ENCODE peak calls at places on chromosomes 11 and 22, in six cellular contexts. One of them, this sample, is unnamed.
A peak's percentile ranks its signal among the peaks of the same experiment; 100 is the strongest.

GRCh38 chr11:118911113-118911879 is 14.4 kb downstream of the BCL9L start:
- DNase-seq in T-helper 17 cell: no peak
- DNase-seq in pancreas: no peak
- DNase-seq in hepatocyte: peak; percentile 88
- DNase-seq in MG63: peak; percentile 74
- DNase-seq in PC-9: peak; percentile 75
- DNase-seq in this sample: no peak

GRCh38 chr11:68843703-68844312 is 2.1 kb upstream of the CPT1A start:
- DNase-seq in T-helper 17 cell: peak; percentile 61
- DNase-seq in pancreas: peak; percentile 95
- DNase-seq in hepatocyte: peak; percentile 84
- DNase-seq in MG63: no peak
- DNase-seq in PC-9: peak; percentile 73
- DNase-seq in this sample: peak; percentile 71

GRCh38 chr11:63939351-63939920 is 634 bp downstream of the NAA40 start:
- DNase-seq in T-helper 17 cell: no peak
- DNase-seq in pancreas: no peak
- DNase-seq in hepatocyte: peak; percentile 49
- DNase-seq in MG63: no peak
- DNase-seq in PC-9: no peak
- DNase-seq in this sample: no peak

GRCh38 chr22:23233746-23234408 is 53.6 kb downstream of the BCR start:
- DNase-seq in T-helper 17 cell: no peak
- DNase-seq in pancreas: no peak
- DNase-seq in hepatocyte: peak; percentile 52
- DNase-seq in MG63: peak; percentile 71
- DNase-seq in PC-9: no peak
- DNase-seq in this sample: no peak

GRCh38 chr11:7160814-7161489 is 72.2 kb downstream of the RBMXL2 start:
- DNase-seq in T-helper 17 cell: no peak
- DNase-seq in pancreas: no peak
- DNase-seq in hepatocyte: no peak
- DNase-seq in MG63: peak; percentile 17
- DNase-seq in PC-9: no peak
- DNase-seq in this sample: no peak

GRCh38 chr22:24466831-24467249 is 28.3 kb upstream of the UPB1 start:
- DNase-seq in T-helper 17 cell: no peak
- DNase-seq in pancreas: no peak
- DNase-seq in hepatocyte: no peak
- DNase-seq in MG63: peak; percentile 41
- DNase-seq in PC-9: peak; percentile 63
- DNase-seq in this sample: no peak

GRCh38 chr11:727281-727701 is 20.0 kb upstream of the TALDO1 start:
- DNase-seq in T-helper 17 cell: no peak
- DNase-seq in pancreas: peak; percentile 20
- DNase-seq in hepatocyte: no peak
- DNase-seq in MG63: no peak
- DNase-seq in PC-9: no peak
- DNase-seq in this sample: no peak

GRCh38 chr11:134625151-134625550 is 213.1 kb upstream of the B3GAT1 start:
- DNase-seq in T-helper 17 cell: no peak
- DNase-seq in pancreas: no peak
- DNase-seq in hepatocyte: no peak
- DNase-seq in MG63: no peak
- DNase-seq in PC-9: no peak
- DNase-seq in this sample: no peak

GRCh38 chr11:96524475-96524874 is 134.7 kb downstream of the JRKL start:
- DNase-seq in T-helper 17 cell: no peak
- DNase-seq in pancreas: no peak
- DNase-seq in hepatocyte: no peak
- DNase-seq in MG63: no peak
- DNase-seq in PC-9: no peak
- DNase-seq in this sample: no peak

GRCh38 chr11:130766650-130767297 is 149.5 kb downstream of the SNX19 start:
- DNase-seq in T-helper 17 cell: no peak
- DNase-seq in pancreas: no peak
- DNase-seq in hepatocyte: no peak
- DNase-seq in MG63: no peak
- DNase-seq in PC-9: peak; percentile 15
- DNase-seq in this sample: no peak

GRCh38 chr11:114179234-114179941 is 116.8 kb upstream of the NNMT start:
- DNase-seq in T-helper 17 cell: no peak
- DNase-seq in pancreas: peak; percentile 84
- DNase-seq in hepatocyte: peak; percentile 89
- DNase-seq in MG63: no peak
- DNase-seq in PC-9: no peak
- DNase-seq in this sample: no peak

GRCh38 chr22:24118689-24119384 is 62.5 kb upstream of the SUSD2 start:
- DNase-seq in T-helper 17 cell: no peak
- DNase-seq in pancreas: no peak
- DNase-seq in hepatocyte: no peak
- DNase-seq in MG63: no peak
- DNase-seq in PC-9: no peak
- DNase-seq in this sample: no peak

GRCh38 chr11:12086271-12087074 is 23.9 kb upstream of the MICAL2 start:
- DNase-seq in T-helper 17 cell: no peak
- DNase-seq in pancreas: no peak
- DNase-seq in hepatocyte: peak; percentile 77
- DNase-seq in MG63: peak; percentile 74
- DNase-seq in PC-9: peak; percentile 94
- DNase-seq in this sample: no peak

GRCh38 chr11:118641463-118642019 is 34.1 kb downstream of the PHLDB1 start:
- DNase-seq in T-helper 17 cell: no peak
- DNase-seq in pancreas: peak; percentile 80
- DNase-seq in hepatocyte: peak; percentile 68
- DNase-seq in MG63: no peak
- DNase-seq in PC-9: no peak
- DNase-seq in this sample: no peak

GRCh38 chr22:45998638-45999378 is 21.8 kb upstream of the WNT7B start:
- DNase-seq in T-helper 17 cell: no peak
- DNase-seq in pancreas: no peak
- DNase-seq in hepatocyte: no peak
- DNase-seq in MG63: no peak
- DNase-seq in PC-9: no peak
- DNase-seq in this sample: no peak

GRCh38 chr22:28105396-28105795 is 186.3 kb upstream of the PITPNB start:
- DNase-seq in T-helper 17 cell: no peak
- DNase-seq in pancreas: no peak
- DNase-seq in hepatocyte: no peak
- DNase-seq in MG63: no peak
- DNase-seq in PC-9: no peak
- DNase-seq in this sample: no peak

GRCh38 chr22:31081963-31082605 is 966 bp downstream of the SMTN start:
- DNase-seq in T-helper 17 cell: no peak
- DNase-seq in pancreas: no peak
- DNase-seq in hepatocyte: no peak
- DNase-seq in MG63: peak; percentile 62
- DNase-seq in PC-9: peak; percentile 46
- DNase-seq in this sample: no peak

GRCh38 chr22:37633082-37633692 is 6.3 kb upstream of the SH3BP1 start:
- DNase-seq in T-helper 17 cell: no peak
- DNase-seq in pancreas: no peak
- DNase-seq in hepatocyte: no peak
- DNase-seq in MG63: no peak
- DNase-seq in PC-9: no peak
- DNase-seq in this sample: no peak

GRCh38 chr22:18146389-18146753 is 3.6 kb upstream of the USP18 start:
- DNase-seq in T-helper 17 cell: no peak
- DNase-seq in pancreas: no peak
- DNase-seq in hepatocyte: no peak
- DNase-seq in MG63: no peak
- DNase-seq in PC-9: no peak
- DNase-seq in this sample: no peak

GRCh38 chr11:8081591-8082021 is 595 bp downstream of the TUB start:
- DNase-seq in T-helper 17 cell: no peak
- DNase-seq in pancreas: no peak
- DNase-seq in hepatocyte: peak; percentile 19
- DNase-seq in MG63: peak; percentile 40
- DNase-seq in PC-9: no peak
- DNase-seq in this sample: no peak

GRCh38 chr22:42596376-42596775 is 18.3 kb downstream of the POLDIP3 start:
- DNase-seq in T-helper 17 cell: no peak
- DNase-seq in pancreas: no peak
- DNase-seq in hepatocyte: no peak
- DNase-seq in MG63: no peak
- DNase-seq in PC-9: no peak
- DNase-seq in this sample: no peak

GRCh38 chr11:111775024-111775710 is 9.0 kb upstream of the PPP2R1B start:
- DNase-seq in T-helper 17 cell: no peak
- DNase-seq in pancreas: peak; percentile 67
- DNase-seq in hepatocyte: no peak
- DNase-seq in MG63: no peak
- DNase-seq in PC-9: no peak
- DNase-seq in this sample: no peak

GRCh38 chr11:18778468-18778867 is 13.1 kb downstream of the PTPN5 start:
- DNase-seq in T-helper 17 cell: no peak
- DNase-seq in pancreas: no peak
- DNase-seq in hepatocyte: no peak
- DNase-seq in MG63: no peak
- DNase-seq in PC-9: no peak
- DNase-seq in this sample: no peak

DNA sequence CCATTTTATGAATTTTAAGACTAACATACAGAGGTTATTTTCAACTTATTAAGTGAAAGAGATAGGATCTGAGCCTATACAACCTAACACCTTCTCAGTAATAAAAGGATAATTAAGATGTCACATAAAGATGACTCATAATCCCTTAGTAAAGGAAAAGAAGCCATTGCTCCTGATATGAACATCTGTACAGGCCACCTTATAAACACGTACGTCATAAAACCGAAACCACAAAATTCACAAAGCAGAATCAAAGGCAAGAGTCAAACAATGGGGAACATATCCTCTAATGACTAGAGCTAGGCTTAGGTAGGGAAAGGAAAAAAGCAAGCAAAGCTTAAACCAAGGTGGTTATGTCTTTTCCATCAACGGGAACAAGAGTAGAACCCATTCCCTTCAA is 103.5 kb downstream of the KCNA4 start:
- DNase-seq in T-helper 17 cell: no peak
- DNase-seq in pancreas: no peak
- DNase-seq in hepatocyte: peak; percentile 10
- DNase-seq in MG63: no peak
- DNase-seq in PC-9: no peak
- DNase-seq in this sample: no peak
- H3K9me3 ChIP-seq in T-helper 17 cell: no peaks in the 10 kb centered on the region
- H3K9me3 ChIP-seq in pancreas: no peaks in the 10 kb centered on the region
- H3K9me3 ChIP-seq in hepatocyte: no peaks in the 10 kb centered on the region
- H3K9me3 ChIP-seq in MG63: no peaks in the 10 kb centered on the region
- H3K9me3 ChIP-seq in PC-9: no peaks in the 10 kb centered on the region
- H3K9me3 ChIP-seq in this sample: no peaks in the 10 kb centered on the region

DNA sequence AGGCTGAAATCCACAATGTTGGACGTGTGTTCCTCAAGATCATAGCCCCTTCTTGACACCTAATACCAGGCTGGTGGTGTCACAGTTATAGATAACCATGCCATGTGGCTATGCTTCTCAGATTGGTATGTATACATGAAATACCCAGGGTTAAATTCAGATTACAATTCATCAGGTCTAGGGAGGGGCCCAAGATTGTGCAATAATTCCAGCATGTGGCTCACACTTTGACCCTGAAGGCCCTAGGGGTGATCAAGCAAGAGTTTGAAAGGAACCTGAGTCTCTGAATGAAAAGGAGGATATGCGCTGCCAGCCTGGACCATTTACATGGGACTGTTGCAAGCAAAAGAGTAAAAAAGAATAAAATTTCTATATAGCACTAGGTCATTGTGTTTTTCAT is 7.4 kb downstream of the OR4C6 start:
- DNase-seq in T-helper 17 cell: no peak
- DNase-seq in pancreas: no peak
- DNase-seq in hepatocyte: no peak
- DNase-seq in MG63: no peak
- DNase-seq in PC-9: no peak
- DNase-seq in this sample: no peak
- H3K9me3 ChIP-seq in T-helper 17 cell: no peaks in the 10 kb centered on the region
- H3K9me3 ChIP-seq in pancreas: no peaks in the 10 kb centered on the region
- H3K9me3 ChIP-seq in hepatocyte: no peaks in the 10 kb centered on the region
- H3K9me3 ChIP-seq in MG63: no peaks in the 10 kb centered on the region
- H3K9me3 ChIP-seq in PC-9: no peaks in the 10 kb centered on the region
- H3K9me3 ChIP-seq in this sample: no peaks in the 10 kb centered on the region

DNA sequence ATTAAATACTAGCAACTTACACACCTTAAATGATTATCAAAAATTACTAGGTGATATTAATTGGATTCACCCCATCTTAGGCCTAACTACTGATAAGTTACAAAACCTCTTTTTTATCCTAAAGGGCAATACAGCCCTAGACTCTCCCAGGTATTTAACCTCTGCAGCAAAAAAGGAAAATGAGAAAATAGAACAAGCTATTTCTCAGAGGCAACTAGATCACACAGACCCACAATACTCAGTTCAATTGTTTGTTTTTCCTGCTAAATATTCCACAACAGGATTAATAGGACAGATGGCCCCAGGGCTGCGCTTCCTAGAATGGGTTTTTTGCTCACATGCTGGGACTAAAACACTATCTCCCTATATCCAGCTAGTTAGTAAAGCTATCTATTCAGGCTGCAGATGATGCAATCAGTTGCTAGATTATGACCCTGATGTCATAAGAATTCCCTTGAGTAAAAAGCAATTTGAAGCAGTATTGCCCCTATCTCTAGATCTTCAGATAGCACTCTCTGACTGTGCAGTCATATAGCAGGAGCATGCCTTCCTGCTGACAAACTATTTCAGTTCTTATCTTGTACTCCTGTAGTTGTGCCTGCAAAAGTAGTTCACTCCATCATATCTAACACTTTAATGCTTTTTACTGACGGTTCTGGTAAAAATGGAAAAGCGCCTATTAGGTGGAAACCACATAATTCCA is 1595.5 kb upstream of the TENM4 start:
- DNase-seq in T-helper 17 cell: no peak
- DNase-seq in pancreas: no peak
- DNase-seq in hepatocyte: peak; percentile 23
- DNase-seq in MG63: no peak
- DNase-seq in PC-9: no peak
- DNase-seq in this sample: no peak
- H3K9me3 ChIP-seq in T-helper 17 cell: no peaks in the 10 kb centered on the region
- H3K9me3 ChIP-seq in pancreas: no peaks in the 10 kb centered on the region
- H3K9me3 ChIP-seq in hepatocyte: peaks cover 5% of the 10 kb centered on the region
- H3K9me3 ChIP-seq in MG63: no peaks in the 10 kb centered on the region
- H3K9me3 ChIP-seq in PC-9: no peaks in the 10 kb centered on the region
- H3K9me3 ChIP-seq in this sample: no peaks in the 10 kb centered on the region

GRCh38 chr11:57597461-57597892 is at the start of gene SERPING1:
- DNase-seq in T-helper 17 cell: no peak
- DNase-seq in pancreas: peak; percentile 63
- DNase-seq in hepatocyte: peak; percentile 36
- DNase-seq in MG63: no peak
- DNase-seq in PC-9: no peak
- DNase-seq in this sample: no peak

GRCh38 chr11:57597971-57598830 is 716 bp downstream of the SERPING1 start:
- DNase-seq in T-helper 17 cell: no peak
- DNase-seq in pancreas: peak; percentile 62
- DNase-seq in hepatocyte: peak; percentile 83
- DNase-seq in MG63: peak; percentile 33
- DNase-seq in PC-9: no peak
- DNase-seq in this sample: no peak

GRCh38 chr11:57599381-57599780 is 1.9 kb downstream of the SERPING1 start:
- DNase-seq in T-helper 17 cell: no peak
- DNase-seq in pancreas: no peak
- DNase-seq in hepatocyte: no peak
- DNase-seq in MG63: no peak
- DNase-seq in PC-9: peak; percentile 20
- DNase-seq in this sample: no peak

GRCh38 chr11:57596266-57596885 is 1.1 kb upstream of the SERPING1 start:
- DNase-seq in T-helper 17 cell: no peak
- DNase-seq in pancreas: no peak
- DNase-seq in hepatocyte: no peak
- DNase-seq in MG63: no peak
- DNase-seq in PC-9: no peak
- DNase-seq in this sample: no peak

GRCh38 chr11:57598831-57599155 is 1.3 kb downstream of the SERPING1 start:
- DNase-seq in T-helper 17 cell: no peak
- DNase-seq in pancreas: no peak
- DNase-seq in hepatocyte: peak; percentile 19
- DNase-seq in MG63: no peak
- DNase-seq in PC-9: no peak
- DNase-seq in this sample: no peak
- H3K9me3 ChIP-seq in T-helper 17 cell: no peaks in the 10 kb centered on the region
- H3K9me3 ChIP-seq in pancreas: no peaks in the 10 kb centered on the region
- H3K9me3 ChIP-seq in hepatocyte: no peaks in the 10 kb centered on the region
- H3K9me3 ChIP-seq in MG63: no peaks in the 10 kb centered on the region
- H3K9me3 ChIP-seq in PC-9: no peaks in the 10 kb centered on the region
- H3K9me3 ChIP-seq in this sample: no peaks in the 10 kb centered on the region

This sample was measured in CD8-positive, alpha-beta T cell.